ENCODE peak calls at places on chromosomes 5 and 9, in five cellular contexts. N is IMR-90, Z is K562, T is SK-N-SH, M is H1. G is an unnamed sample.

GRCh38 chr5:92729088-92729487 is 851.9 kb downstream of the NR2F1-AS1 start:
- DNase-seq in Z (no peak), T (no peak), M (no peak), N (no peak), G (no peak)

GRCh38 chr9:127133739-127134167 is 11.3 kb upstream of the ANGPTL2 start:
- DNase-seq in M (no peak), Z (no peak), N (peak), T (no peak), G (no peak)

GRCh38 chr9:97528529-97529230 is 27.2 kb downstream of the TMOD1 start:
- DNase-seq in T (no peak), Z (no peak), M (peak), N (no peak), G (no peak)

GRCh38 chr5:149028984-149029383 is 33.9 kb downstream of the SH3TC2 start:
- DNase-seq in N (peak), T (no peak), M (no peak), Z (no peak), G (no peak)

GRCh38 chr9:105672711-105673234 is 10.5 kb downstream of the TAL2 start:
- DNase-seq in Z (no peak), T (no peak), N (no peak), M (no peak), G (no peak)

GRCh38 chr5:171386861-171387254 is 791 bp upstream of the NPM1 start:
- DNase-seq in M (no peak), T (peak), N (peak), Z (no peak), G (no peak)

GRCh38 chr5:72160299-72160698 is 53.0 kb downstream of the MAP1B start:
- DNase-seq in Z (no peak), M (no peak), T (no peak), N (peak), G (no peak)

GRCh38 chr9:121862371-121862970 is 211.0 kb downstream of the DAB2IP start:
- DNase-seq in M (peak), Z (no peak), T (no peak), N (no peak), G (no peak)

GRCh38 chr9:127197186-127197860 is 67.3 kb upstream of the GARNL3 start:
- DNase-seq in T (no peak), N (no peak), Z (no peak), M (no peak), G (no peak)

GRCh38 chr9:103627731-103628130 is 466.4 kb upstream of the SMC2 start:
- DNase-seq in M (no peak), N (no peak), T (no peak), Z (no peak), G (no peak)

GRCh38 chr5:149839761-149840160 is 104.8 kb downstream of the PDE6A start:
- DNase-seq in T (peak), M (no peak), Z (no peak), N (peak), G (no peak)

GRCh38 chr5:55324815-55325418 is 17.1 kb downstream of the MTREX start:
- DNase-seq in Z (no peak), M (no peak), T (peak), N (peak), G (peak)

GRCh38 chr5:145243016-145243415 is 592.1 kb downstream of the PRELID2 start:
- DNase-seq in N (no peak), M (no peak), Z (no peak), T (no peak), G (no peak)

GRCh38 chr5:127080001-127080478 is 6.7 kb upstream of the C5orf63 start:
- DNase-seq in M (no peak), T (no peak), Z (no peak), N (no peak), G (no peak)

GRCh38 chr9:133394687-133395271 is 18.6 kb downstream of the STKLD1 start:
- DNase-seq in T (no peak), Z (no peak), M (no peak), N (no peak), G (no peak)

GRCh38 chr9:74447451-74448193 is 49.5 kb upstream of the RORB start:
- DNase-seq in N (no peak), T (no peak), Z (no peak), M (no peak), G (no peak)

GRCh38 chr5:151523335-151523734 is 67.8 kb downstream of the FAT2 start:
- DNase-seq in Z (peak), N (peak), M (peak), T (peak), G (peak)

GRCh38 chr5:151182976-151183375 is 25.4 kb upstream of the ANXA6 start:
- DNase-seq in T (no peak), M (no peak), N (no peak), Z (no peak), G (no peak)

GRCh38 chr5:176747670-176748072 is 62.7 kb upstream of the UNC5A start:
- DNase-seq in Z (no peak), N (no peak), T (no peak), M (peak), G (no peak)
- H3K4me3 ChIP-seq in Z (no peak), N (no peak), T (no peak), M (no peak), G (no peak)

GRCh38 chr9:17251100-17251499 is 116.3 kb downstream of the CNTLN start:
- DNase-seq in N (no peak), M (no peak), T (no peak), Z (no peak), G (no peak)

DNA sequence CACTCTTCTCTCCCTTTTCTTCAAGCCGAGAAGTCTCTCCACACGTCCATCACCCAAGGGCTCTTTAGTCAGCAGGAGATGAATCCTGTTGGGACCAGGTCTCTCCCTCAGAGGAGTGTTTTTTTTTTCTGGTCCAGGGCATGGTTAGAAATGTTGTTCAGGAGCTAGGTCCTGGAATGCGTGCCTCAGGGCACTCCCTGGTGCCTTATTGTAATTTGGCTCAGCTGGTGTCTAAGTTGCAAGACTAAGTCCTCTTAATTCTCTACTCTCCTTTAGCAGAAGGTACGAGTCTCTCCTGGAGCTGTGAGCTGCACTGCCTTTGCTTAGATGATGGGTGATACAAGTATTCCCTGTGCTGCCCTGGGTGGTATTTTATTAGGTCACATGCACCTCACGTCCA is 111.9 kb downstream of the CNTLN start:
- DNase-seq in T (no peak), N (no peak), M (no peak), Z (no peak), G (no peak)
- TF ChIP-seq RFX5 in T (no peak), N (no peak), M (no peak), Z (no peak), G (no peak)

GRCh38 chr5:128695791-128696520 is 157.9 kb upstream of the FBN2 start:
- DNase-seq in Z (no peak), N (peak), T (no peak), M (no peak), G (no peak)

GRCh38 chr5:128706269-128706668 is 168.2 kb upstream of the FBN2 start:
- DNase-seq in M (no peak), Z (no peak), N (no peak), T (no peak), G (no peak)

GRCh38 chr5:128703322-128703721 is 165.3 kb upstream of the FBN2 start:
- DNase-seq in M (no peak), Z (no peak), N (no peak), T (no peak), G (no peak)

DNA sequence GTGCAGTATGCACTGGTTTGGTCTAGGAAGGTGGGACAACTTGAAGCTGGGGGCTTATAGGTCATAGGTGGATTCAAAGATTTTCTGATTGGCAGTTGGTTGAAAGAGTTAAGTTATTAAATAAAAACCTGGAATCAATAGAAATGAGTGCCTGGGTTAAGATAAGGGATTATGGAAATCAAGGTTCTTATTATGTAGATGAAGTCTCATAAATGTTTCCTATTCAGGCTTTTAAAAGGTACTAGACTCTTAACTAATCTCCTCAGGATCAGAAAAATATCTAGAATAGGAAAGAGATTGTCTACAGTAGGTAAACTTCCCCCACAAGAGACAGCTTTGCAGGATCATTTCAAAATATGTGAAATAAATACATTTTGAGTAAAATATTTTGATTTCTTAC is 163.3 kb upstream of the FBN2 start:
- DNase-seq in M (no peak), N (no peak), Z (no peak), T (no peak), G (no peak)
- H3K4me3 ChIP-seq in M (no peak), N (no peak), Z (no peak), T (no peak), G (no peak)

GRCh38 chr9:17005085-17005484 is 129.8 kb upstream of the CNTLN start:
- DNase-seq in M (no peak), Z (no peak), T (no peak), N (peak), G (no peak)
- TF ChIP-seq RFX5 in M (no peak), Z (no peak), T (no peak), N (no peak), G (no peak)

GRCh38 chr5:42919600-42919999 is 107.9 kb upstream of the SELENOP start:
- DNase-seq in Z (no peak), M (no peak), N (no peak), T (no peak), G (no peak)

GRCh38 chr5:42927730-42928129 is 112.4 kb downstream of the ANXA2R start:
- DNase-seq in T (no peak), M (no peak), N (no peak), Z (no peak), G (no peak)

GRCh38 chr5:42924686-42925085 is 113.0 kb upstream of the SELENOP start:
- DNase-seq in Z (no peak), T (no peak), N (no peak), M (no peak), G (no peak)

GRCh38 chr5:42923710-42924109 is 112.0 kb upstream of the SELENOP start:
- DNase-seq in Z (no peak), T (no peak), M (no peak), N (no peak), G (no peak)

DNA sequence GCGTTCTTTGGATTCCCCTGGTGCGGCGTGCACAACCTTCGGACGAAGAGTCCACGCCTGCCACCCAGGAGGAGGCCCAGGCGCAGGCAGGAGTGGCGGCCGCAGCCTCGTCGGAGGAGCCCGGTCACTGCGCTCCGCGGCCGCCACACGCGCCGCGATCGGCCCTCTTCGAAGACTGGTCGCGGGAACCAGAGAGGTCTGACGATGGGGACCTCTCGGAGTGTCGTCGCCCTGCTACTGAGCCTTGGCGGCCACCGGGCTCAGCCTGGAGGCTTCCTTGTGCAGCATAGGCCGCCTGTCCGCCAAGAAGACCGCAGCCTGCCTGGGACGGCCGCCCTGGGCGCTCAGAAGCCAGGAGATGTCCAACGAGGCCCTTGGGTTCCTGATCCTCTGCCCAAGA is 112.5 kb upstream of the SELENOP start:
- DNase-seq in N (no peak), T (no peak), M (no peak), Z (no peak), G (no peak)
- H3K4me3 ChIP-seq in N (no peak), T (no peak), M (no peak), Z (no peak), G (no peak)

GRCh38 chr5:159217236-159217635 is 7.9 kb upstream of the RNF145 start:
- DNase-seq in N (no peak), T (no peak), Z (no peak), M (no peak), G (no peak)
- TF ChIP-seq RFX5 in N (no peak), T (no peak), Z (no peak), M (no peak), G (no peak)

DNA sequence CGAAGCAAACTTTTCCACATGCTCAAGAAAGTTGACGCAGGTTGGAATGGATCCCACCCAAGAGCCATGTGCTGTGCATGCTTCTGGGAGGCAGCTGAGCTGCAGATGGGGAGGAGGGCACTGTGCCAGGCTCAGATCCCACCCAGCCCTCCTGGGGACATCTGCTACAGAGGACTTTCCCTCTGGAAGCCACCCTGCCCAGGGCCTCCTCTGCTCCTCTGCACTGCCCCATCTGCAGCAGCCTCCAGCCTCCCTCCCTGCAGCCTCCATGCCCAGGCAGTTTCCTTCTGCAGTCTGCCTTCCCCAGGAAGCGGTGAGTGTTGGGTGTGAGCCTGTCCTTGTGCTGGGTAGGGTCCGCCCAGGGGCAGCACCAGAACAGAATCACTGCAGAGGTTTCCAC is 75.2 kb downstream of the COL23A1 start:
- DNase-seq in M (no peak), Z (no peak), T (no peak), N (no peak), G (no peak)
- H3K4me3 ChIP-seq in M (no peak), Z (no peak), T (no peak), N (no peak), G (no peak)

GRCh38 chr9:100466171-100466827 is 6.7 kb upstream of the TMEFF1 start:
- DNase-seq in T (no peak), Z (no peak), M (no peak), N (no peak), G (no peak)
- TF ChIP-seq RFX5 in T (no peak), Z (no peak), M (no peak), N (no peak), G (no peak)

DNA sequence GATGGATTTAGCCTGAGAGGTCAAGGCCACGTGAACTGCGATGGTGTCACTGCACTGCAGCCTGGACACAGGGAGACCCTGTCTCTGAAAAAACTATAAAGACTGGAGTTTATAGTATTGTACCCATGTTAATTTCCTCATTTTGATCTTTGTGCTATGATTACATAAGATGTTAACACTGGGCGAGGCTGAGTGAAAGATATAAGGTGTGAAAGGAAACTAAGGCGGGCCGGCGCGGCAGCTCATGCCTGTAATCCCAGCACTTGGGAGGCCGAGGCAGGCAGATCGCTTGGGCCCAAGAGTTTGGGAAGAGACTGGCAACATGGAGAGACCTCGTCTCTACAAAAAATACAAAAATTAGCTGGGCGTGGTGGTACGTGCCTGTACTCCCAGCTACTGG is 12.6 kb upstream of the N4BP3 start:
- DNase-seq in Z (no peak), T (no peak), N (no peak), M (no peak), G (no peak)
- H3K4me3 ChIP-seq in Z (no peak), T (no peak), N (no peak), M (no peak), G (no peak)